ENCODE peak calls at places on chromosomes 4 and X, in five cellular contexts. O is Right ventricle myocardium superior, K is right lobe of liver, F is foreskin keratinocyte, D is AG08396. C is an unnamed sample.
A peak's percentile ranks its signal among the peaks of the same experiment; 100 is the strongest.

GRCh38 chr4:11640584-11640983 is 211.9 kb upstream of the HS3ST1 start:
- DNase-seq in O (no peak), K (no peak), F (no peak), D (no peak), C (no peak)

GRCh38 chrX:121128946-121129345 is 81.5 kb downstream of the GLUD2 start:
- DNase-seq in O (no peak), K (no peak), F (no peak), D (no peak), C (no peak)

GRCh38 chr4:118279920-118280432 is 72.8 kb downstream of the PRSS12 start:
- DNase-seq in O (no peak), K (no peak), F (no peak), D (no peak), C (no peak)

GRCh38 chrX:51747671-51748070 is 4.4 kb downstream of the GSPT2 start:
- DNase-seq in O (no peak), K (no peak), F (no peak), D (no peak), C (no peak)

GRCh38 chrX:130770615-130771014 is 132.4 kb downstream of the ENOX2 start:
- DNase-seq in O (no peak), K (no peak), F (peak; percentile 51), D (peak; percentile 26), C (no peak)

GRCh38 chr4:187475901-187476300 is 519.7 kb upstream of the ZFP42 start:
- DNase-seq in O (no peak), K (no peak), F (no peak), D (no peak), C (no peak)

GRCh38 chrX:24148535-24149345 is 789 bp upstream of the ZFX start:
- DNase-seq in O (peak; percentile 41), K (no peak), F (no peak), D (peak; percentile 45), C (no peak)

GRCh38 chr4:6524436-6524835 is 50.6 kb upstream of the MAN2B2 start:
- DNase-seq in O (no peak), K (no peak), F (no peak), D (no peak), C (no peak)

GRCh38 chrX:54494970-54495813 is 842 bp downstream of the FGD1 start:
- DNase-seq in O (peak; percentile 46), K (no peak), F (no peak), D (peak; percentile 43), C (no peak)

GRCh38 chr4:31518796-31519250 is 798.7 kb downstream of the PCDH7 start:
- DNase-seq in O (no peak), K (no peak), F (peak; percentile 74), D (no peak), C (no peak)

GRCh38 chr4:56979674-56980073 is 978 bp downstream of the POLR2B start:
- DNase-seq in O (no peak), K (peak; percentile 34), F (no peak), D (no peak), C (no peak)

GRCh38 chr4:145660064-145660463 is 19.9 kb upstream of the C4orf51 start:
- DNase-seq in O (no peak), K (no peak), F (no peak), D (no peak), C (no peak)

GRCh38 chrX:25083661-25084060 is 67.9 kb upstream of the ARX start:
- DNase-seq in O (no peak), K (no peak), F (peak; percentile 48), D (no peak), C (no peak)

GRCh38 chrX:97267916-97268680 is 384.4 kb downstream of the RPA4 start:
- DNase-seq in O (no peak), K (no peak), F (no peak), D (no peak), C (no peak)

GRCh38 chr4:174855043-174855442 is 26.0 kb upstream of the GLRA3 start:
- DNase-seq in O (no peak), K (no peak), F (no peak), D (no peak), C (no peak)

GRCh38 chr4:94551616-94552564 is 100.1 kb downstream of the PDLIM5 start:
- DNase-seq in O (no peak), K (no peak), F (no peak), D (no peak), C (no peak)

GRCh38 chr4:89172865-89173264 is 61.5 kb downstream of the TIGD2 start:
- DNase-seq in O (no peak), K (no peak), F (no peak), D (no peak), C (no peak)

GRCh38 chrX:108537005-108537404 is 97.4 kb downstream of the COL4A5 start:
- DNase-seq in O (no peak), K (no peak), F (no peak), D (peak; percentile 14), C (no peak)

GRCh38 chr4:182449186-182449880 is 206.1 kb downstream of the TENM3 start:
- DNase-seq in O (no peak), K (no peak), F (no peak), D (no peak), C (no peak)

GRCh38 chr4:176492648-176493302 is 173.0 kb downstream of the SPCS3 start:
- DNase-seq in O (no peak), K (no peak), F (no peak), D (no peak), C (no peak)

GRCh38 chrX:39479856-39480255 is 617.9 kb downstream of the BCOR start:
- DNase-seq in O (no peak), K (no peak), F (peak; percentile 31), D (no peak), C (no peak)

GRCh38 chr4:78545275-78546246 is 6.0 kb upstream of the ANXA3 start:
- DNase-seq in O (no peak), K (no peak), F (no peak), D (peak; percentile 32), C (no peak)

C was measured in activated CD4-positive, CD25-positive, alpha-beta regulatory T cell.